ENCODE peak calls at places on chromosomes 13 and 19, in five cellular contexts. One of them, this sample, is unnamed.

GRCh38 chr19:39296906-39297305 is 699 bp downstream of the IFNL1 start:
- DNase-seq in lower lobe of right lung: no peak
- DNase-seq in PC-9: no peak
- DNase-seq in activated B cell treated with CpG ODN at 0.5 μM for 24 hours: no peak
- DNase-seq in fibroblast of the aortic adventitia: no peak
- DNase-seq in this sample: no peak

GRCh38 chr13:23348270-23349126 is 85.0 kb downstream of the SACS start:
- DNase-seq in activated B cell treated with CpG ODN at 0.5 μM for 24 hours: no peak
- DNase-seq in PC-9: no peak
- DNase-seq in fibroblast of the aortic adventitia: peak; percentile 5
- DNase-seq in lower lobe of right lung: no peak
- DNase-seq in this sample: no peak

GRCh38 chr19:16160943-16161560 is 12.3 kb downstream of the CIB3 start:
- DNase-seq in activated B cell treated with CpG ODN at 0.5 μM for 24 hours: no peak
- DNase-seq in PC-9: peak; percentile 49
- DNase-seq in fibroblast of the aortic adventitia: peak; percentile 38
- DNase-seq in lower lobe of right lung: no peak
- DNase-seq in this sample: no peak

GRCh38 chr19:45402469-45403070 is 2.3 kb downstream of the PPP1R13L start:
- DNase-seq in activated B cell treated with CpG ODN at 0.5 μM for 24 hours: peak; percentile 55
- DNase-seq in PC-9: no peak
- DNase-seq in lower lobe of right lung: peak; percentile 69
- DNase-seq in fibroblast of the aortic adventitia: no peak
- DNase-seq in this sample: no peak

GRCh38 chr19:19528721-19529490 is at the start of gene YJEFN3:
- DNase-seq in lower lobe of right lung: no peak
- DNase-seq in PC-9: no peak
- DNase-seq in fibroblast of the aortic adventitia: no peak
- DNase-seq in activated B cell treated with CpG ODN at 0.5 μM for 24 hours: no peak
- DNase-seq in this sample: no peak

GRCh38 chr13:23799945-23800344 is 89.3 kb downstream of the MIPEP start:
- DNase-seq in PC-9: no peak
- DNase-seq in fibroblast of the aortic adventitia: no peak
- DNase-seq in lower lobe of right lung: no peak
- DNase-seq in activated B cell treated with CpG ODN at 0.5 μM for 24 hours: no peak
- DNase-seq in this sample: no peak

GRCh38 chr19:15249912-15250634 is 17.8 kb upstream of the EPHX3 start:
- DNase-seq in PC-9: peak; percentile 67
- DNase-seq in lower lobe of right lung: no peak
- DNase-seq in fibroblast of the aortic adventitia: peak; percentile 93
- DNase-seq in activated B cell treated with CpG ODN at 0.5 μM for 24 hours: no peak
- DNase-seq in this sample: no peak

GRCh38 chr13:113649212-113649611 is 8.8 kb downstream of the ATP4B start:
- DNase-seq in lower lobe of right lung: peak; percentile 30
- DNase-seq in fibroblast of the aortic adventitia: no peak
- DNase-seq in PC-9: no peak
- DNase-seq in activated B cell treated with CpG ODN at 0.5 μM for 24 hours: no peak
- DNase-seq in this sample: peak; percentile 42

GRCh38 chr19:31543456-31543855 is 194.2 kb upstream of the TSHZ3 start:
- DNase-seq in PC-9: no peak
- DNase-seq in fibroblast of the aortic adventitia: no peak
- DNase-seq in activated B cell treated with CpG ODN at 0.5 μM for 24 hours: no peak
- DNase-seq in lower lobe of right lung: no peak
- DNase-seq in this sample: no peak

GRCh38 chr13:30976041-30976440 is 43.6 kb downstream of the TEX26 start:
- DNase-seq in fibroblast of the aortic adventitia: no peak
- DNase-seq in activated B cell treated with CpG ODN at 0.5 μM for 24 hours: no peak
- DNase-seq in lower lobe of right lung: no peak
- DNase-seq in PC-9: no peak
- DNase-seq in this sample: no peak

GRCh38 chr13:40982772-40983171 is 36.3 kb downstream of the ELF1 start:
- DNase-seq in fibroblast of the aortic adventitia: peak; percentile 86
- DNase-seq in activated B cell treated with CpG ODN at 0.5 μM for 24 hours: no peak
- DNase-seq in PC-9: no peak
- DNase-seq in lower lobe of right lung: no peak
- DNase-seq in this sample: no peak

GRCh38 chr13:111420113-111420876 is 99.9 kb downstream of the TEX29 start:
- DNase-seq in lower lobe of right lung: no peak
- DNase-seq in activated B cell treated with CpG ODN at 0.5 μM for 24 hours: no peak
- DNase-seq in fibroblast of the aortic adventitia: no peak
- DNase-seq in PC-9: no peak
- DNase-seq in this sample: no peak

GRCh38 chr13:113050856-113051431 is 54.6 kb upstream of the F7 start:
- DNase-seq in lower lobe of right lung: peak; percentile 35
- DNase-seq in fibroblast of the aortic adventitia: no peak
- DNase-seq in PC-9: no peak
- DNase-seq in activated B cell treated with CpG ODN at 0.5 μM for 24 hours: no peak
- DNase-seq in this sample: no peak

GRCh38 chr19:6221878-6222746 is 57.7 kb downstream of the MLLT1 start:
- DNase-seq in fibroblast of the aortic adventitia: no peak
- DNase-seq in lower lobe of right lung: peak; percentile 45
- DNase-seq in activated B cell treated with CpG ODN at 0.5 μM for 24 hours: no peak
- DNase-seq in PC-9: no peak
- DNase-seq in this sample: no peak

GRCh38 chr19:10518444-10519361 is 1.5 kb upstream of the S1PR5 start:
- DNase-seq in fibroblast of the aortic adventitia: no peak
- DNase-seq in PC-9: no peak
- DNase-seq in lower lobe of right lung: no peak
- DNase-seq in activated B cell treated with CpG ODN at 0.5 μM for 24 hours: no peak
- DNase-seq in this sample: no peak

GRCh38 chr13:112576191-112576590 is 11.8 kb downstream of the TUBGCP3 start:
- DNase-seq in fibroblast of the aortic adventitia: no peak
- DNase-seq in PC-9: no peak
- DNase-seq in activated B cell treated with CpG ODN at 0.5 μM for 24 hours: no peak
- DNase-seq in lower lobe of right lung: no peak
- DNase-seq in this sample: no peak

GRCh38 chr13:77751513-77752456 is 54.3 kb downstream of the SLAIN1 start:
- DNase-seq in lower lobe of right lung: peak; percentile 42
- DNase-seq in PC-9: peak; percentile 23
- DNase-seq in fibroblast of the aortic adventitia: peak; percentile 63
- DNase-seq in activated B cell treated with CpG ODN at 0.5 μM for 24 hours: no peak
- DNase-seq in this sample: no peak

GRCh38 chr19:18833849-18834643 is 2.3 kb downstream of the UPF1 start:
- DNase-seq in lower lobe of right lung: no peak
- DNase-seq in activated B cell treated with CpG ODN at 0.5 μM for 24 hours: no peak
- DNase-seq in fibroblast of the aortic adventitia: no peak
- DNase-seq in PC-9: no peak
- DNase-seq in this sample: no peak

GRCh38 chr13:26471807-26472206 is 85.7 kb upstream of the WASF3 start:
- DNase-seq in lower lobe of right lung: no peak
- DNase-seq in activated B cell treated with CpG ODN at 0.5 μM for 24 hours: no peak
- DNase-seq in PC-9: no peak
- DNase-seq in fibroblast of the aortic adventitia: no peak
- DNase-seq in this sample: no peak

GRCh38 chr19:13692096-13692495 is 72.2 kb upstream of the MRI1 start:
- DNase-seq in activated B cell treated with CpG ODN at 0.5 μM for 24 hours: no peak
- DNase-seq in lower lobe of right lung: no peak
- DNase-seq in PC-9: no peak
- DNase-seq in fibroblast of the aortic adventitia: peak; percentile 85
- DNase-seq in this sample: no peak

GRCh38 chr19:58368561-58369360 is 6.2 kb upstream of the ZNF497 start:
- DNase-seq in activated B cell treated with CpG ODN at 0.5 μM for 24 hours: no peak
- DNase-seq in PC-9: no peak
- DNase-seq in fibroblast of the aortic adventitia: no peak
- DNase-seq in lower lobe of right lung: no peak
- DNase-seq in this sample: no peak

GRCh38 chr19:39341122-39341719 is 1.0 kb upstream of the SAMD4B start:
- DNase-seq in activated B cell treated with CpG ODN at 0.5 μM for 24 hours: no peak
- DNase-seq in lower lobe of right lung: peak; percentile 59
- DNase-seq in PC-9: no peak
- DNase-seq in fibroblast of the aortic adventitia: no peak
- DNase-seq in this sample: no peak

GRCh38 chr19:14198384-14199376 is 7.3 kb downstream of the ADGRL1 start:
- DNase-seq in lower lobe of right lung: no peak
- DNase-seq in fibroblast of the aortic adventitia: no peak
- DNase-seq in PC-9: no peak
- DNase-seq in activated B cell treated with CpG ODN at 0.5 μM for 24 hours: no peak
- DNase-seq in this sample: no peak

GRCh38 chr13:38804536-38804935 is 117.7 kb downstream of the FREM2 start:
- DNase-seq in PC-9: no peak
- DNase-seq in activated B cell treated with CpG ODN at 0.5 μM for 24 hours: no peak
- DNase-seq in fibroblast of the aortic adventitia: no peak
- DNase-seq in lower lobe of right lung: no peak
- DNase-seq in this sample: no peak

GRCh38 chr13:46571189-46571901 is 18.4 kb downstream of the LRCH1 start:
- DNase-seq in PC-9: no peak
- DNase-seq in lower lobe of right lung: no peak
- DNase-seq in activated B cell treated with CpG ODN at 0.5 μM for 24 hours: no peak
- DNase-seq in fibroblast of the aortic adventitia: peak; percentile 72
- DNase-seq in this sample: no peak

GRCh38 chr13:103883152-103883551 is 816.9 kb upstream of the SLC10A2 start:
- DNase-seq in activated B cell treated with CpG ODN at 0.5 μM for 24 hours: no peak
- DNase-seq in fibroblast of the aortic adventitia: peak; percentile 64
- DNase-seq in PC-9: peak; percentile 91
- DNase-seq in lower lobe of right lung: peak; percentile 82
- DNase-seq in this sample: peak; percentile 74
- TF ChIP-seq CTCF in activated B cell treated with CpG ODN at 0.5 μM for 24 hours: no peak
- TF ChIP-seq CTCF in fibroblast of the aortic adventitia: peak; percentile 38
- TF ChIP-seq CTCF in PC-9: peak; percentile 77
- TF ChIP-seq CTCF in lower lobe of right lung: peak; percentile 52
- TF ChIP-seq CTCF in this sample: peak; percentile 75

DNA sequence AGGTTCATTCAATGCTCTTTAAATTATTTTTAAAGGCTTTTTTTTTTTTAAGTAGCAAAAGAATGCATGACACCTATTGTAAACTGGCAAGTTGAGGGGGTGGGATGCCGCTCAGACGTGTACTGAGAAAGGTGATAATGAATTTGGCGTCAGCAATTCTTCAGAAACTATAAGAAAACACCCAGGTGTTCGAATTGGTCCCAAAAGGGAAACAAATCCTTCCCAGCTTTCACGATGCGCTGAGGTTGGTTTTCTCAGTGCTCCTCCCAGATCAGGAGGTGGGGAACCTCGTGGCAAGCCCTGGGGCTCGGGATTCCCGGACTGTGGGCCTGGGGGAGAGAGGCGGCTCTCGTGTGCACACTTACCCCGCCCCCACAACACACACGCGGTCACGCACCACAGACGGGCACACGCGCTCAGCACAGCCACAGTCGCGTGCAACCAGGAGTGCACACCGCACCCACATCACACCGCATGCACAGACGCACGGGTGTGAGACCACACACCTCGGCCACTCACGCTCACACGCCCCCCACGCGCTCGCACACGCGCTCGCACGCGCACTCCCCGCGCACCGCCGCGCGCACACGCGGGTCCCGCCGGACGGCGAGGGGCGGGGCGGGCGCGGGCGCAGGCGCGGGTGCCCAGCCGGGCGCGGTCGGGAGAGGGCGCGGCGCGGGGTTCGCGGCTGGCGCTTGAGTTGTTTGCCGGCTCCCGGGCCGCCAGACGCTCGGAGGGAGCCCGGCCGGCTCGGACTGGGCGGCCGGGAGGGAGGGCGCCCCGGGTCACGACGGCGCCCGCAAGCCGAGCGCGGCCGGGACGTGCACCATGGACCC is at the start of gene FAM124A:
- DNase-seq in activated B cell treated with CpG ODN at 0.5 μM for 24 hours: peak; percentile 51
- DNase-seq in fibroblast of the aortic adventitia: no peak
- DNase-seq in PC-9: peak; percentile 12
- DNase-seq in lower lobe of right lung: peak; percentile 58
- DNase-seq in this sample: peak; percentile 80
- TF ChIP-seq CTCF in activated B cell treated with CpG ODN at 0.5 μM for 24 hours: no peak
- TF ChIP-seq CTCF in fibroblast of the aortic adventitia: no peak
- TF ChIP-seq CTCF in PC-9: no peak
- TF ChIP-seq CTCF in lower lobe of right lung: no peak
- TF ChIP-seq CTCF in this sample: peak; percentile 61

GRCh38 chr19:49056101-49056901 is 1.2 kb downstream of the CGB7 start:
- DNase-seq in PC-9: peak; percentile 77
- DNase-seq in lower lobe of right lung: peak; percentile 70
- DNase-seq in fibroblast of the aortic adventitia: peak; percentile 33
- DNase-seq in activated B cell treated with CpG ODN at 0.5 μM for 24 hours: peak; percentile 72
- DNase-seq in this sample: peak; percentile 75
- TF ChIP-seq CTCF in PC-9: peak; percentile 78
- TF ChIP-seq CTCF in lower lobe of right lung: peak; percentile 40
- TF ChIP-seq CTCF in fibroblast of the aortic adventitia: peak; percentile 31
- TF ChIP-seq CTCF in activated B cell treated with CpG ODN at 0.5 μM for 24 hours: no peak
- TF ChIP-seq CTCF in this sample: peak; percentile 57

GRCh38 chr13:100689191-100689590 is 14.6 kb upstream of the TMTC4 start:
- DNase-seq in lower lobe of right lung: no peak
- DNase-seq in fibroblast of the aortic adventitia: no peak
- DNase-seq in activated B cell treated with CpG ODN at 0.5 μM for 24 hours: no peak
- DNase-seq in PC-9: no peak
- DNase-seq in this sample: no peak

GRCh38 chr13:100694722-100695644 is 20.4 kb upstream of the TMTC4 start:
- DNase-seq in fibroblast of the aortic adventitia: peak; percentile 97
- DNase-seq in PC-9: peak; percentile 31
- DNase-seq in lower lobe of right lung: no peak
- DNase-seq in activated B cell treated with CpG ODN at 0.5 μM for 24 hours: no peak
- DNase-seq in this sample: no peak
- TF ChIP-seq CTCF in fibroblast of the aortic adventitia: peak; percentile 82
- TF ChIP-seq CTCF in PC-9: peak; percentile 63
- TF ChIP-seq CTCF in lower lobe of right lung: peak; percentile 39
- TF ChIP-seq CTCF in activated B cell treated with CpG ODN at 0.5 μM for 24 hours: no peak
- TF ChIP-seq CTCF in this sample: peak; percentile 73

DNA sequence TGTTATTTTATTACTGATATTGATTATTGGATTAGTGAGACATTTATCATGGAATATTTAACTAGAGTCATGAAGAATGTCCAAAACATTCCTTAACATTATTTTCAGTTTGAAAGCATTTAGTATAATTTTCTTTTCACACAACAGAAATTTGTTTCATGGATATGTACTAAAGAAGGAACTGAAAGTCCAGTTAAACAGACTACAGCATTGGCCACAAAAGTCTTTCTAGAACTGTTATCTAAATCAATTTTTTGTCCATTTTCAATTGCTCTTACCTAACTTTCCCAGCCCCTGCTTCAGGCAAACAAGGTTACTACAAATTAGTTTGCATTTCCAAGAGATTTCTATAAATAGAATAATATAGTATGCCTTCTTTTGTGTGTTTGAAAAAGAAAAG is 1018.0 kb upstream of the PCDH20 start:
- DNase-seq in lower lobe of right lung: no peak
- DNase-seq in activated B cell treated with CpG ODN at 0.5 μM for 24 hours: no peak
- DNase-seq in fibroblast of the aortic adventitia: no peak
- DNase-seq in PC-9: no peak
- DNase-seq in this sample: no peak
- TF ChIP-seq CTCF in lower lobe of right lung: no peak
- TF ChIP-seq CTCF in activated B cell treated with CpG ODN at 0.5 μM for 24 hours: no peak
- TF ChIP-seq CTCF in fibroblast of the aortic adventitia: no peak
- TF ChIP-seq CTCF in PC-9: no peak
- TF ChIP-seq CTCF in this sample: no peak